ENCODE peak calls at places on chromosomes 6 and 20, in seven cellular contexts. N is endodermal cell, A is cardiac muscle cell, C is OCI-LY7, O is MM.1S, L is retinal pigment epithelial cell, B is cardiac fibroblast. T is an unnamed sample.

GRCh38 chr6:33080127-33081089 is 4.6 kb downstream of the HLA-DPB1 start:
- DNase-seq in B (peak), O (no peak), A (peak), N (peak), L (no peak), C (no peak), T (no peak)

GRCh38 chr20:37228111-37228510 is 33.5 kb downstream of the GHRH start:
- DNase-seq in B (no peak), A (no peak), L (no peak), N (no peak), O (no peak), C (no peak), T (no peak)

GRCh38 chr20:31572042-31572700 is 32.9 kb upstream of the ID1 start:
- DNase-seq in B (no peak), L (no peak), O (peak), N (no peak), A (no peak), C (no peak), T (no peak)

GRCh38 chr6:107116328-107116892 is 1.1 kb upstream of the BEND3 start:
- DNase-seq in C (peak), N (peak), O (peak), A (peak), L (no peak), B (peak), T (no peak)

GRCh38 chr20:43870484-43870883 is 44.2 kb upstream of the TOX2 start:
- DNase-seq in N (no peak), L (no peak), O (no peak), A (no peak), B (peak), C (no peak), T (no peak)

GRCh38 chr6:140985679-140986275 is 1146.9 kb upstream of the GJE1 start:
- DNase-seq in A (no peak), N (no peak), O (no peak), C (no peak), B (no peak), L (no peak), T (no peak)

GRCh38 chr6:91654844-91655192 is 1067.9 kb upstream of the MAP3K7 start:
- DNase-seq in N (no peak), A (no peak), C (no peak), O (no peak), B (no peak), L (no peak), T (no peak)

GRCh38 chr20:33673411-33674293 is 576 bp downstream of the NECAB3 start:
- DNase-seq in B (peak), O (peak), N (peak), C (no peak), A (no peak), L (no peak), T (no peak)

GRCh38 chr6:22421187-22421586 is 124.4 kb upstream of the PRL start:
- DNase-seq in N (no peak), C (no peak), A (no peak), O (no peak), B (peak), L (no peak), T (no peak)

GRCh38 chr6:147779624-147780023 is 271.1 kb downstream of the SAMD5 start:
- DNase-seq in O (no peak), L (no peak), C (no peak), A (no peak), B (no peak), N (no peak), T (no peak)

GRCh38 chr6:102381203-102381602 is 987.7 kb downstream of the GRIK2 start:
- DNase-seq in N (no peak), L (no peak), O (no peak), A (no peak), B (no peak), C (no peak), T (peak)

GRCh38 chr6:34004706-34005105 is 141.2 kb downstream of the GRM4 start:
- DNase-seq in A (no peak), C (no peak), L (no peak), B (no peak), O (no peak), N (no peak), T (peak)

GRCh38 chr6:115976321-115976870 is 84.3 kb downstream of the FRK start:
- DNase-seq in C (no peak), A (no peak), B (no peak), N (no peak), L (no peak), O (no peak), T (no peak)

GRCh38 chr6:5893295-5893694 is 113.4 kb downstream of the NRN1 start:
- DNase-seq in L (no peak), O (no peak), A (no peak), C (no peak), B (no peak), N (no peak), T (no peak)

GRCh38 chr20:63057133-63058117 is 50.7 kb upstream of the BHLHE23 start:
- DNase-seq in L (no peak), C (no peak), O (no peak), B (peak), A (no peak), N (no peak), T (no peak)

GRCh38 chr6:37083243-37084138 is 78.0 kb downstream of the FGD2 start:
- DNase-seq in L (no peak), C (no peak), N (no peak), O (no peak), A (no peak), B (peak), T (no peak)

GRCh38 chr6:106377061-106377540 is 16.6 kb downstream of the CRYBG1 start:
- DNase-seq in C (no peak), B (peak), L (peak), A (no peak), N (no peak), O (no peak), T (peak)

GRCh38 chr6:5906340-5906670 is 100.4 kb downstream of the NRN1 start:
- DNase-seq in L (no peak), C (no peak), O (no peak), N (no peak), A (no peak), B (no peak), T (no peak)

GRCh38 chr6:47413752-47414516 is 63.7 kb upstream of the CD2AP start:
- DNase-seq in L (no peak), C (peak), O (peak), A (peak), N (no peak), B (peak), T (peak)

GRCh38 chr6:33288141-33288941 is 698 bp downstream of the WDR46 start:
- DNase-seq in B (no peak), A (no peak), N (no peak), O (no peak), C (no peak), L (no peak), T (no peak)

GRCh38 chr20:37850724-37851123 is 52.2 kb upstream of the VSTM2L start:
- DNase-seq in N (no peak), L (no peak), B (no peak), A (peak), O (no peak), C (no peak), T (no peak)

GRCh38 chr6:72819609-72820008 is 197.7 kb downstream of the KCNQ5 start:
- DNase-seq in L (no peak), A (no peak), B (no peak), O (no peak), N (no peak), C (no peak), T (no peak)

GRCh38 chr6:35128496-35128895 is 12.6 kb downstream of the TCP11 start:
- DNase-seq in N (no peak), C (no peak), B (no peak), O (no peak), A (no peak), L (no peak), T (no peak)

GRCh38 chr6:81929828-81930227 is 177.3 kb upstream of the TENT5A start:
- DNase-seq in B (peak), N (no peak), A (no peak), O (no peak), L (no peak), C (no peak), T (no peak)

GRCh38 chr20:35200255-35200654 is 26.2 kb upstream of the MMP24 start:
- DNase-seq in C (no peak), A (no peak), L (peak), B (peak), O (no peak), N (no peak), T (no peak)

GRCh38 chr6:31778999-31779885 is 2.1 kb upstream of the VWA7 start:
- DNase-seq in L (no peak), O (no peak), N (no peak), C (no peak), B (no peak), A (no peak), T (no peak)
- H3K4me3 ChIP-seq in L (no peak), O (no peak), N (no peak), C (no peak), B (no peak), A (no peak), T (no peak)

GRCh38 chr6:160321729-160322505 is 26.3 kb upstream of the SLC22A3 start:
- DNase-seq in B (no peak), L (no peak), A (no peak), O (no peak), C (no peak), N (no peak), T (no peak)
- TF ChIP-seq CTCF in B (no peak), L (no peak), A (no peak), O (no peak), C (no peak), N (no peak), T (no peak)

GRCh38 chr6:165487950-165488349 is 175.1 kb downstream of the PDE10A start:
- DNase-seq in B (peak), O (no peak), C (no peak), A (no peak), N (no peak), L (no peak), T (no peak)

GRCh38 chr6:165488624-165489295 is 174.3 kb downstream of the PDE10A start:
- DNase-seq in O (no peak), L (no peak), A (no peak), C (no peak), B (no peak), N (no peak), T (no peak)

GRCh38 chr6:165487347-165487746 is 175.7 kb downstream of the PDE10A start:
- DNase-seq in C (no peak), N (no peak), B (peak), L (no peak), O (no peak), A (no peak), T (no peak)

GRCh38 chr6:165484178-165484889 is 174.9 kb upstream of the C6orf118 start:
- DNase-seq in A (no peak), B (no peak), O (no peak), N (peak), C (no peak), L (no peak), T (no peak)

GRCh38 chr6:165486183-165487137 is 176.6 kb downstream of the PDE10A start:
- DNase-seq in A (peak), O (no peak), B (peak), C (no peak), L (no peak), N (no peak), T (no peak)
- H3K4me3 ChIP-seq in A (no peak), O (no peak), B (no peak), C (no peak), L (no peak), N (no peak), T (no peak)

GRCh38 chr20:45971425-45971674 is 653 bp downstream of the ZNF335 start:
- DNase-seq in O (no peak), N (no peak), L (no peak), A (no peak), B (no peak), C (no peak), T (no peak)

GRCh38 chr20:45969712-45970634 is 2.0 kb downstream of the ZNF335 start:
- DNase-seq in A (peak), N (peak), C (peak), B (peak), O (peak), L (peak), T (no peak)

GRCh38 chr20:45970646-45971424 is 1.2 kb downstream of the ZNF335 start:
- DNase-seq in C (peak), L (no peak), O (peak), B (peak), N (peak), A (no peak), T (no peak)

GRCh38 chr20:45972500-45973183 is 639 bp upstream of the ZNF335 start:
- DNase-seq in O (peak), C (no peak), L (no peak), N (no peak), B (no peak), A (no peak), T (no peak)

GRCh38 chr20:45971675-45972499 is at the start of gene ZNF335:
- DNase-seq in N (peak), A (peak), B (peak), O (peak), C (peak), L (peak), T (peak)
- TF ChIP-seq CTCF in N (peak), A (peak), B (peak), O (no peak), C (no peak), L (no peak), T (no peak)

DNA sequence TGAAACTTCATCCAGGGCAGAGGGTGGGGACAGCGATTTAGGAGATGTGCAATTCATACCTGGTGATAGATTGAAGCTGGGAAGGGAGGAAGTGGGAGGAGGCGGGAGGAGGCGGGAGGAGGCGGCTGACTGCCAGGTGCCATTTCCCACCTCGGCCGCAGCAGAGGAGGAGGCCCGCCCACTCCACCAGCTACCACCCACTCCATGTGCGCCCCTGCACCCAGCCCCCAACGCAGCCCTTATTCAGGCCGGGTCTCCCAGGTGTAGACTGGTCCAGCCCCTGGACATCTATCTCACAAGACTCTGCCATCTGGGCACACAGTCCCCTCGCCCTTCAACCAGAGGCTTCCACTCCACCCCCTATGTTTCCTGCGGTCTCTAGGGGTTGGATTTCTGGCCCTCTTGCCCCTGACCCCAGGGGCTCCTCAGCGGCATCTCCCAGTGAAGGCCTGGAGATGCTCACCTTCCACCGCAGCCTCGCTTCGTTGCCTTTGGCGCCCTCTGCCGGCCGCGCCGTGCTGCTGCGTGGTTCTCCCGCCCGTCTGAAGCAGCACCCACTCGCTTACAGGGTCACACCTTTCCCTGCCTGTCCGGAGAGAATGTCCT is 32.6 kb upstream of the FAM83D start:
- DNase-seq in N (peak), B (peak), L (no peak), C (peak), O (peak), A (peak), T (no peak)
- H3K4me3 ChIP-seq in N (no peak), B (no peak), L (no peak), C (peak), O (peak), A (no peak), T (no peak)

DNA sequence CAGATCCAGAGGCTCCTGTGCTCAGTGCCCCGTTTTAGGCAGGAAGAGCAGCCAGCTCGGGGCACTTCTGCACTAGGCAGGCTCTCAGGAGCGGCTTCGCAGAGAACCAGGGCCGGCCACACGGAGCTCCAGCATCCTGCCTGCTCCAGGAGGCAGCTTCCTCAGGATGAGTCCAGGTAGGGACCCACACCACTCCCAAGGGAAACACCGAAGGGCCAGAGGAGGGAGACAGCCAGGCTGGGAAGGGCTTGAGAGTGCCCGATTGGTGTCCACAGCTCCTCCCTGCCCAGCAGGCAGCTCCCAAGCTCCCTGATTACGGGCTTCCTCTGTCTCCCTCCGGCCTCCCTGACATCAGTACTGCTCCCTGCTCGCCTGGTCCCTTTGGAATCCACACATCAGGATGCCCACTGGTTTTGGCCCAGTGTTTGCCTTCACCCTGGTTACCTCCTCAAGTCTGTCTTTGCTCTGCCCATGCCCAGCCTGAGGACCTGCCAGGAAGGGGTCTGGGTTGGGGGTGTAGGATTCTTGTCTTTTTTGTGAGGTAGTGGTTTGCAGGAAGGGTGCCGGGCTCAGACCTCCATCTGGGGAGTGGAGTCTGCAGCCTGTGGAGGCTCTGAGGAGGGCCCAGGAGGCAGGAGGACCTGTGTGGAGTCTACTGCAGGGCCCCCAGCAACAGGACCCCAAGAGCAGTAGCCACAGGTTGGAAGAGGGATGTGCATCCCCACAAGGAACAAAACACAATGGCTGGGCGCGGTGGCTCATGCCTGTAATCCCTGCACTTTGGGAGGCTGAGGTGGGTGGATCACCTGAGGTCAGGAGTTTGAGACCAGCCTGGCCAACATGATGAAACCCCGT is 11.2 kb upstream of the PYGB start:
- DNase-seq in A (no peak), O (no peak), C (no peak), L (no peak), B (no peak), N (peak), T (no peak)
- TF ChIP-seq CTCF in A (no peak), O (no peak), C (no peak), L (no peak), B (no peak), N (no peak), T (no peak)

GRCh38 chr6:143531720-143532504 is 20.4 kb upstream of the FUCA2 start:
- DNase-seq in N (no peak), O (no peak), L (no peak), B (no peak), C (no peak), A (no peak), T (no peak)

GRCh38 chr6:143529095-143529494 is 17.6 kb upstream of the FUCA2 start:
- DNase-seq in B (no peak), C (no peak), L (no peak), A (no peak), N (peak), O (no peak), T (no peak)

GRCh38 chr6:143527677-143528076 is 16.2 kb upstream of the FUCA2 start:
- DNase-seq in N (no peak), C (no peak), A (no peak), B (no peak), L (no peak), O (no peak), T (no peak)

DNA sequence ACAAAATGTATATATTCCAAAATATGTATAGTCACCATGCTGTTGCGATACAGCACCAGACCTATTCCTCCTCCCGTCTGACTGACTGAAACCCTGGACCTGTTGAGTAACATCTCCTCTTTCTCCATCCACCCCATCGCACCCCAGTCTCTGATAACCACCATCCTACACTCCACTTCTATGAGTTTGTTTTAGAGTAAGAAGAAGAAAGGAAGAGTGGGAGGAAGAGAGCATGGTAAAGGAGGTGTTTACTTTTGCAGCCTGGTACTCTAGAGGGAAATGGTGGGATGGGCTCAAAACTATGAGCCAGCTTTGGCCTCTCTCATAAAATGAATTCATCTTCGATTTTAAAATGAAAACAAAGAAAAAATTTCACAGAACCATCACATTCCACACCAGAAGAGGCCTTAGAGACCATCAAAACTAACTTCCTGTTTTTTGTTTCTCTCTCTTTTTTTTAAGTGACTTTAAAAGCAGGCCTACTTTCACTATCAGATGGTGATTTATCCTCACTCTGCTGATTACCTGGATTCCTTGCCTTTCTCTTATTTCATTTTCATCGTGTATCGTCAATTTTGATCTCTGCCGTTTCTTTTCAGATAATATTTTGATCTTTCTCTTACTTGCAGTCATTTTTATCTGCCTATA is 16.8 kb upstream of the FUCA2 start:
- DNase-seq in L (no peak), B (no peak), A (no peak), N (no peak), O (no peak), C (no peak), T (no peak)
- H3K4me3 ChIP-seq in L (no peak), B (no peak), A (no peak), N (no peak), O (no peak), C (no peak), T (no peak)

T was measured in LNCaP clone FGC.